ENCODE peak calls at places on chromosomes 1 and 21, in ten cellular contexts. E, K, Z, J, I, B, O, C, A and N are unnamed samples.

GRCh38 chr1:241536383-241536782 is 4.2 kb downstream of the KMO start:
- DNase-seq in E (no peak), K (no peak), Z (no peak), J (no peak), I (no peak), B (no peak), O (no peak), C (no peak), A (no peak), N (no peak)

GRCh38 chr1:74502432-74502831 is 10.0 kb downstream of the LRRC53 start:
- DNase-seq in E (no peak), K (peak), Z (no peak), J (no peak), I (peak), B (peak), O (no peak), C (peak), A (no peak), N (no peak)

GRCh38 chr21:44816761-44817505 is 929 bp downstream of the SUMO3 start:
- DNase-seq in E (no peak), K (no peak), Z (no peak), J (no peak), I (no peak), B (no peak), O (no peak), C (no peak), A (no peak), N (no peak)

GRCh38 chr1:91900538-91900937 is 14.6 kb upstream of the TGFBR3 start:
- DNase-seq in E (no peak), K (peak), Z (no peak), J (no peak), I (peak), B (peak), O (peak), C (no peak), A (no peak), N (no peak)

GRCh38 chr1:4963251-4963650 is 308.8 kb downstream of the AJAP1 start:
- DNase-seq in E (no peak), K (peak), Z (no peak), J (no peak), I (no peak), B (no peak), O (no peak), C (no peak), A (no peak), N (no peak)

GRCh38 chr21:36613064-36613463 is 85.9 kb upstream of the SIM2 start:
- DNase-seq in E (no peak), K (no peak), Z (no peak), J (no peak), I (no peak), B (peak), O (peak), C (no peak), A (no peak), N (no peak)

GRCh38 chr1:93620169-93620840 is 61.3 kb downstream of the BCAR3 start:
- DNase-seq in E (no peak), K (no peak), Z (no peak), J (no peak), I (no peak), B (no peak), O (no peak), C (no peak), A (no peak), N (no peak)

GRCh38 chr1:29117381-29117780 is 6.3 kb downstream of the TMEM200B start:
- DNase-seq in E (no peak), K (no peak), Z (no peak), J (no peak), I (no peak), B (peak), O (no peak), C (no peak), A (no peak), N (no peak)

GRCh38 chr1:160544647-160545046 is 21.6 kb upstream of the SLAMF6 start:
- DNase-seq in E (no peak), K (peak), Z (no peak), J (no peak), I (peak), B (peak), O (no peak), C (no peak), A (no peak), N (no peak)

GRCh38 chr1:157852476-157852875 is 10.9 kb upstream of the CD5L start:
- DNase-seq in E (no peak), K (no peak), Z (no peak), J (no peak), I (no peak), B (peak), O (peak), C (no peak), A (no peak), N (no peak)

GRCh38 chr1:230200276-230200675 is 133.2 kb downstream of the GALNT2 start:
- DNase-seq in E (no peak), K (no peak), Z (no peak), J (no peak), I (no peak), B (no peak), O (no peak), C (no peak), A (no peak), N (no peak)

GRCh38 chr21:17446737-17447136 is 66.1 kb upstream of the CXADR start:
- DNase-seq in E (no peak), K (no peak), Z (no peak), J (no peak), I (no peak), B (no peak), O (no peak), C (no peak), A (no peak), N (no peak)

GRCh38 chr1:41648844-41649243 is 164.4 kb upstream of the EDN2 start:
- DNase-seq in E (no peak), K (no peak), Z (no peak), J (no peak), I (no peak), B (no peak), O (no peak), C (no peak), A (no peak), N (no peak)

GRCh38 chr21:45004059-45004422 is 64.2 kb downstream of the SLX9 start:
- DNase-seq in E (peak), K (no peak), Z (no peak), J (no peak), I (no peak), B (no peak), O (no peak), C (no peak), A (no peak), N (no peak)

GRCh38 chr1:207017615-207018559 is 14.7 kb downstream of the C1orf116 start:
- DNase-seq in E (no peak), K (no peak), Z (no peak), J (no peak), I (peak), B (no peak), O (no peak), C (no peak), A (no peak), N (no peak)

GRCh38 chr21:36282568-36283230 is 37.3 kb upstream of the MORC3 start:
- DNase-seq in E (no peak), K (no peak), Z (no peak), J (no peak), I (no peak), B (peak), O (no peak), C (no peak), A (no peak), N (no peak)

GRCh38 chr1:35568975-35569395 is 4.1 kb upstream of the TFAP2E start:
- DNase-seq in E (no peak), K (peak), Z (peak), J (no peak), I (peak), B (peak), O (no peak), C (peak), A (no peak), N (no peak)

GRCh38 chr1:88730132-88730675 is 46.1 kb downstream of the PKN2 start:
- DNase-seq in E (no peak), K (no peak), Z (peak), J (no peak), I (no peak), B (no peak), O (no peak), C (no peak), A (no peak), N (no peak)

GRCh38 chr21:43812139-43812821 is 22.9 kb downstream of the RRP1 start:
- DNase-seq in E (no peak), K (no peak), Z (no peak), J (no peak), I (no peak), B (no peak), O (no peak), C (no peak), A (no peak), N (no peak)

GRCh38 chr1:176374967-176375569 is 87.9 kb upstream of the PAPPA2 start:
- DNase-seq in E (peak), K (peak), Z (peak), J (peak), I (peak), B (peak), O (peak), C (peak), A (peak), N (peak)